ENCODE peak calls at places on chromosomes 6 and 20, in six cellular contexts. M is tibial nerve, E is astrocyte of the cerebellum, Y is astrocyte, A is fibroblast of pulmonary artery, C is endodermal cell. G is an unnamed sample.
A peak's percentile ranks its signal among the peaks of the same experiment; 100 is the strongest.

GRCh38 chr6:168901076-168901475 is 352.6 kb downstream of the THBS2 start:
- DNase-seq in M (no peak), E (no peak), Y (no peak), A (no peak), C (no peak), G (no peak)

GRCh38 chr20:14979472-14979986 is 642.1 kb upstream of the FLRT3 start:
- DNase-seq in M (no peak), E (no peak), Y (no peak), A (no peak), C (no peak), G (peak; percentile 18)

GRCh38 chr6:107386340-107386739 is 73.0 kb downstream of the PDSS2 start:
- DNase-seq in M (no peak), E (peak; percentile 13), Y (peak; percentile 20), A (peak; percentile 40), C (no peak), G (peak; percentile 56)

GRCh38 chr20:2109425-2110210 is 8.0 kb downstream of the STK35 start:
- DNase-seq in M (no peak), E (no peak), Y (no peak), A (peak; percentile 13), C (no peak), G (no peak)

GRCh38 chr20:51331466-51331865 is 211.1 kb downstream of the NFATC2 start:
- DNase-seq in M (no peak), E (peak; percentile 82), Y (peak; percentile 97), A (no peak), C (no peak), G (no peak)

GRCh38 chr20:50333856-50334255 is 143.2 kb downstream of the CEBPB start:
- DNase-seq in M (no peak), E (peak; percentile 80), Y (peak; percentile 94), A (peak; percentile 64), C (no peak), G (peak; percentile 62)

GRCh38 chr20:31979713-31980426 is 11.9 kb downstream of the XKR7 start:
- DNase-seq in M (no peak), E (no peak), Y (no peak), A (no peak), C (no peak), G (no peak)

GRCh38 chr6:42199106-42199981 is 4.6 kb upstream of the GUCA1B start:
- DNase-seq in M (no peak), E (peak; percentile 65), Y (peak; percentile 74), A (peak; percentile 76), C (no peak), G (peak; percentile 79)

GRCh38 chr6:167113935-167114910 is 8.7 kb upstream of the CCR6 start:
- DNase-seq in M (no peak), E (no peak), Y (no peak), A (no peak), C (no peak), G (no peak)

GRCh38 chr20:36836591-36837329 is 39.2 kb upstream of the TLDC2 start:
- DNase-seq in M (no peak), E (no peak), Y (no peak), A (peak; percentile 60), C (peak; percentile 95), G (peak; percentile 73)

GRCh38 chr6:36818741-36819140 is 20.5 kb downstream of the CPNE5 start:
- DNase-seq in M (no peak), E (no peak), Y (no peak), A (no peak), C (no peak), G (no peak)

GRCh38 chr6:166707045-166707444 is 80.0 kb upstream of the RPS6KA2 start:
- DNase-seq in M (no peak), E (no peak), Y (no peak), A (peak; percentile 32), C (peak; percentile 90), G (peak; percentile 20)

GRCh38 chr20:58839474-58839874 is 11.2 kb downstream of the GNAS-AS1 start:
- DNase-seq in M (no peak), E (no peak), Y (no peak), A (peak; percentile 26), C (peak; percentile 84), G (peak; percentile 44)

GRCh38 chr6:134908906-134909516 is 40.9 kb downstream of the ALDH8A1 start:
- DNase-seq in M (peak; percentile 33), E (peak; percentile 87), Y (peak; percentile 100), A (peak; percentile 99), C (no peak), G (peak; percentile 98)

GRCh38 chr6:38504996-38505395 is 134.7 kb downstream of the BTBD9 start:
- DNase-seq in M (no peak), E (no peak), Y (no peak), A (no peak), C (no peak), G (no peak)

GRCh38 chr6:38502423-38502822 is 137.3 kb downstream of the BTBD9 start:
- DNase-seq in M (no peak), E (no peak), Y (no peak), A (no peak), C (no peak), G (no peak)

GRCh38 chr6:38503940-38504682 is 135.6 kb downstream of the BTBD9 start:
- DNase-seq in M (no peak), E (no peak), Y (no peak), A (no peak), C (no peak), G (no peak)

GRCh38 chr6:38501931-38502330 is 137.8 kb downstream of the BTBD9 start:
- DNase-seq in M (no peak), E (no peak), Y (no peak), A (no peak), C (no peak), G (no peak)

GRCh38 chr6:38503032-38503784 is 136.5 kb downstream of the BTBD9 start:
- DNase-seq in M (no peak), E (no peak), Y (no peak), A (no peak), C (peak; percentile 79), G (no peak)
- H3K4me3 ChIP-seq in M (no peak overlapping the region), E (no peak overlapping the region), Y (no peak overlapping the region), A (no peak overlapping the region), C (no peak overlapping the region), G (no peak overlapping the region)

DNA sequence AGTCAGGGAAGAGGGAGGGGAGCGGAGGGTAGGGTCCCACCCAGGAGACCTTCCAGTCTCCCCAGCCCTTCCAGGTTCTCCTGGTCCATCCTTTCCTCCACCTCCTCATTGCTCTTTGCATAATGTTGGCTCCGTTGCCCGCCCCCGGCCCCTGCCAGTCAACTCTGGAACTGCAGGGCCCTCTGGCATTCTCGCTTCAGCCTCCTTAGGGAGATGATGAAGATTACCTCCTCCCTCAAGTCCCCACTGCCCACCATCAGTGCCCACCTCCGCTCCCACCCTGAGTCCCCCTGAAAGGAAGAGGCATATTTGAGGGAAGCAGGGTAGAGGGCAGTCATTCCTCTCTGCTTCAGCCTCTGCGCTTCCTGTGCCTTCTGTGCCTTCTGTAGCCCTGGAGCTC is 8.5 kb downstream of the TMEM63B start:
- DNase-seq in M (no peak), E (no peak), Y (no peak), A (no peak), C (no peak), G (no peak)
- TF ChIP-seq CTCF in M (no peak), E (peak; percentile 15), Y (no peak), A (no peak), C (peak; percentile 52), G (no peak)

DNA sequence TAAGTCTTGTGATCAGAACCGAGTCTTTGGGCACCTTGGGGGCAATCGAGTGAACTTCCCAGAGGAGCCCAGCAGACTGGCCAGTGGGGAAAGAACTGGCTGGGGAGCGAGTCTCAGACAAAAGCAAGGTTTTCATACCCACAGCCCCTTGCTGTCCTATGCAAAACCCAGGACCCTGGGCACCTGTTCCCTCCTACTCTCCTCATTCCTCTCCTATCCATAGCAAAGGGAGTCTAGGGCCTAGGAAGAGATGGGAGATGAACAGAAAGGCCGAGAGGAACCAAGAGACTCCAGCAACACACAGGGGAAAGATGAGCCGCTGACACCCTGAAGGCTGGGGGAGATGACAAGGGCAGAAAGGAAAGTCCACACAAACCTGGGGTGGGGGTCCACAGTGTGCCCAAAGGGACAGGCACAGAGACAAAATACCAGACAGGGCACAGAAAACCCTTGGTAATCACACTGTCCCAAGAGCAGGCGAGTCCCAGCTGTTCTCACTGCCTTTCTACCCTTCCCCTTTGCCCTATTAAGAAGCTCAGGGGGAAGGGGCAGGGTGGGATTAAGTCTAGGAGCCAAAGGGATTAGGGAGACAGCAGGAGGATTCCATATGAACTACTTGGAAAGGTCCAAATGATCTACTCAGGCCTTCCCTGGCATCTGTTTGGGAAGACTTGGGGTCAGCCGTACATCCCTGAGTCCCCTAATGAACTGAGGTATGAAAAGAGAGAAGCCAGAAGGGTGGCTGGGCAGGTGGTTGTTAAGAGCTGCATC is 6.5 kb downstream of the PPP1R18 start:
- DNase-seq in M (no peak), E (no peak), Y (no peak), A (no peak), C (no peak), G (no peak)
- H3K4me3 ChIP-seq in M (peak overlapping the region; percentile 9), E (peak overlapping the region; percentile 16), Y (peak overlapping the region; percentile 41), A (peak overlapping the region; percentile 29), C (peak overlapping the region; percentile 65), G (peak overlapping the region; percentile 24)

DNA sequence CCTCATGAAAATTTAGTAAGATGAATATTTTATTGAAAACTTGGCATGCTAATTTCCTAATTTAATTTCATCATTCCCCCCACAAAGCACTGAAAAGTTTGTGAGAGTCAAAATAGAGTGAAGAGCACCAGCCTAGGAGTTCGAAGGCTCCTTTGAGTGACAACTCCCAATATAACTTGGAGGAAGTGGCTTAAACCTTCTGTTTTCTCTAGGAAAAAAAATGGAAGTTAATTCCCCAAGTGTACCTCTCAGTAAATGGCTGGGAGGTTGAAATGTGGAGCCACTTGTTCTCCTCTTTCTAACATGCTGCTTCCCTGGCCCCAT is 107.3 kb downstream of the MAP3K7 start:
- DNase-seq in M (no peak), E (no peak), Y (no peak), A (no peak), C (no peak), G (no peak)
- TF ChIP-seq CTCF in M (no peak), E (no peak), Y (no peak), A (no peak), C (no peak), G (no peak)

DNA sequence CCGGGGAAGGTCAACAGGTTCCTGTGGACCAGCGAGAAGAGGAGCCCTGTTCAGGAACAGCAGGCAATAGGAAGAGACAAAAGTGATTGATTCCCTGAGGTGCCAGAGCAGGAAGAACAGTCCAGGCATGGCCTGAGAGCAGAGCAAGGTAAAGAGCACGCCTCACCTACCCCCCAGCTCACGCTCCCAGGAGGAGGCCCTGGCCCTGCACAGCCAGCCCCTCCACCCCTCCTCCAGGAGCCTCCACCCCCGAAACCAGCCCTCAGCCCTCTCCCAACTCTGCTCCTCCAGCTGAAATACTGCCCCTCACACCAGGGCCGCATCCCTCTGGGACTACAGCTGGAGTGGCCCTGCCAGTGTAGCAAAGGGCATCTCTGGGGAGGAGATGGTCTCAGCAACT is 181.9 kb upstream of the QKI start:
- DNase-seq in M (no peak), E (no peak), Y (no peak), A (no peak), C (no peak), G (no peak)
- H3K4me3 ChIP-seq in M (no peak overlapping the region), E (no peak overlapping the region), Y (no peak overlapping the region), A (no peak overlapping the region), C (no peak overlapping the region), G (no peak overlapping the region)

GRCh38 chr20:7790189-7790588 is 150.1 kb downstream of the HAO1 start:
- DNase-seq in M (no peak), E (peak; percentile 15), Y (peak; percentile 70), A (peak; percentile 51), C (no peak), G (peak; percentile 73)
- TF ChIP-seq CTCF in M (no peak), E (no peak), Y (no peak), A (no peak), C (no peak), G (no peak)